ENCODE peak calls at places on chromosomes 6 and 20, in eight cellular contexts. One of them, this sample, is unnamed.

GRCh38 chr6:151359486-151359885 is 31.9 kb downstream of the ZBTB2 start:
- DNase-seq in upper lobe of right lung: no peak
- DNase-seq in activated T-cell treated with anti-CD3 and anti-CD28 coated beads, Interleukin-2, amount 50 U/mL, for 72 hours: no peak
- DNase-seq in dermis microvascular lymphatic vessel endothelial cell: no peak
- DNase-seq in sciatic nerve: no peak
- DNase-seq in neural crest cell: no peak
- DNase-seq in SK-MEL-5: peak
- DNase-seq in KBM-7: no peak
- DNase-seq in this sample: no peak

GRCh38 chr6:158474961-158475343 is 84.9 kb upstream of the TMEM181 start:
- DNase-seq in upper lobe of right lung: no peak
- DNase-seq in activated T-cell treated with anti-CD3 and anti-CD28 coated beads, Interleukin-2, amount 50 U/mL, for 72 hours: no peak
- DNase-seq in dermis microvascular lymphatic vessel endothelial cell: no peak
- DNase-seq in sciatic nerve: no peak
- DNase-seq in neural crest cell: no peak
- DNase-seq in SK-MEL-5: no peak
- DNase-seq in KBM-7: no peak
- DNase-seq in this sample: no peak

GRCh38 chr6:79712616-79713015 is 81.5 kb downstream of the SH3BGRL2 start:
- DNase-seq in upper lobe of right lung: no peak
- DNase-seq in activated T-cell treated with anti-CD3 and anti-CD28 coated beads, Interleukin-2, amount 50 U/mL, for 72 hours: no peak
- DNase-seq in dermis microvascular lymphatic vessel endothelial cell: no peak
- DNase-seq in sciatic nerve: no peak
- DNase-seq in neural crest cell: no peak
- DNase-seq in SK-MEL-5: no peak
- DNase-seq in KBM-7: no peak
- DNase-seq in this sample: no peak

GRCh38 chr6:127206531-127207065 is 60.1 kb upstream of the RNF146 start:
- DNase-seq in upper lobe of right lung: no peak
- DNase-seq in activated T-cell treated with anti-CD3 and anti-CD28 coated beads, Interleukin-2, amount 50 U/mL, for 72 hours: no peak
- DNase-seq in dermis microvascular lymphatic vessel endothelial cell: no peak
- DNase-seq in sciatic nerve: no peak
- DNase-seq in neural crest cell: no peak
- DNase-seq in SK-MEL-5: no peak
- DNase-seq in KBM-7: no peak
- DNase-seq in this sample: no peak

GRCh38 chr6:12958052-12958706 is 241.6 kb downstream of the PHACTR1 start:
- DNase-seq in upper lobe of right lung: no peak
- DNase-seq in activated T-cell treated with anti-CD3 and anti-CD28 coated beads, Interleukin-2, amount 50 U/mL, for 72 hours: no peak
- DNase-seq in dermis microvascular lymphatic vessel endothelial cell: no peak
- DNase-seq in sciatic nerve: no peak
- DNase-seq in neural crest cell: no peak
- DNase-seq in SK-MEL-5: no peak
- DNase-seq in KBM-7: peak
- DNase-seq in this sample: no peak

GRCh38 chr20:62884556-62884955 is 22.9 kb upstream of the TCFL5 start:
- DNase-seq in upper lobe of right lung: no peak
- DNase-seq in activated T-cell treated with anti-CD3 and anti-CD28 coated beads, Interleukin-2, amount 50 U/mL, for 72 hours: no peak
- DNase-seq in dermis microvascular lymphatic vessel endothelial cell: no peak
- DNase-seq in sciatic nerve: no peak
- DNase-seq in neural crest cell: no peak
- DNase-seq in SK-MEL-5: no peak
- DNase-seq in KBM-7: no peak
- DNase-seq in this sample: no peak

GRCh38 chr6:138099832-138100231 is 7.4 kb downstream of the PERP start:
- DNase-seq in upper lobe of right lung: no peak
- DNase-seq in activated T-cell treated with anti-CD3 and anti-CD28 coated beads, Interleukin-2, amount 50 U/mL, for 72 hours: no peak
- DNase-seq in dermis microvascular lymphatic vessel endothelial cell: no peak
- DNase-seq in sciatic nerve: no peak
- DNase-seq in neural crest cell: no peak
- DNase-seq in SK-MEL-5: no peak
- DNase-seq in KBM-7: no peak
- DNase-seq in this sample: no peak

GRCh38 chr20:43190332-43190953 is 737 bp upstream of the PTPRT start:
- DNase-seq in upper lobe of right lung: no peak
- DNase-seq in activated T-cell treated with anti-CD3 and anti-CD28 coated beads, Interleukin-2, amount 50 U/mL, for 72 hours: no peak
- DNase-seq in dermis microvascular lymphatic vessel endothelial cell: no peak
- DNase-seq in sciatic nerve: no peak
- DNase-seq in neural crest cell: no peak
- DNase-seq in SK-MEL-5: no peak
- DNase-seq in KBM-7: no peak
- DNase-seq in this sample: no peak

GRCh38 chr6:23154159-23154558 is 584.8 kb downstream of the HDGFL1 start:
- DNase-seq in upper lobe of right lung: no peak
- DNase-seq in activated T-cell treated with anti-CD3 and anti-CD28 coated beads, Interleukin-2, amount 50 U/mL, for 72 hours: no peak
- DNase-seq in dermis microvascular lymphatic vessel endothelial cell: no peak
- DNase-seq in sciatic nerve: no peak
- DNase-seq in neural crest cell: no peak
- DNase-seq in SK-MEL-5: no peak
- DNase-seq in KBM-7: no peak
- DNase-seq in this sample: no peak

GRCh38 chr6:108945686-108946158 is 97.5 kb downstream of the ARMC2 start:
- DNase-seq in upper lobe of right lung: peak
- DNase-seq in activated T-cell treated with anti-CD3 and anti-CD28 coated beads, Interleukin-2, amount 50 U/mL, for 72 hours: no peak
- DNase-seq in dermis microvascular lymphatic vessel endothelial cell: no peak
- DNase-seq in sciatic nerve: peak
- DNase-seq in neural crest cell: no peak
- DNase-seq in SK-MEL-5: no peak
- DNase-seq in KBM-7: no peak
- DNase-seq in this sample: no peak

GRCh38 chr20:36861875-36862801 is 13.8 kb upstream of the TLDC2 start:
- DNase-seq in upper lobe of right lung: peak
- DNase-seq in activated T-cell treated with anti-CD3 and anti-CD28 coated beads, Interleukin-2, amount 50 U/mL, for 72 hours: no peak
- DNase-seq in dermis microvascular lymphatic vessel endothelial cell: peak
- DNase-seq in sciatic nerve: peak
- DNase-seq in neural crest cell: no peak
- DNase-seq in SK-MEL-5: peak
- DNase-seq in KBM-7: peak
- DNase-seq in this sample: no peak

GRCh38 chr6:80642452-80642851 is 536.0 kb downstream of the BCKDHB start:
- DNase-seq in upper lobe of right lung: no peak
- DNase-seq in activated T-cell treated with anti-CD3 and anti-CD28 coated beads, Interleukin-2, amount 50 U/mL, for 72 hours: no peak
- DNase-seq in dermis microvascular lymphatic vessel endothelial cell: no peak
- DNase-seq in sciatic nerve: no peak
- DNase-seq in neural crest cell: no peak
- DNase-seq in SK-MEL-5: no peak
- DNase-seq in KBM-7: no peak
- DNase-seq in this sample: no peak

GRCh38 chr20:62704341-62704948 is 4.2 kb upstream of the NTSR1 start:
- DNase-seq in upper lobe of right lung: peak
- DNase-seq in activated T-cell treated with anti-CD3 and anti-CD28 coated beads, Interleukin-2, amount 50 U/mL, for 72 hours: no peak
- DNase-seq in dermis microvascular lymphatic vessel endothelial cell: peak
- DNase-seq in sciatic nerve: peak
- DNase-seq in neural crest cell: no peak
- DNase-seq in SK-MEL-5: peak
- DNase-seq in KBM-7: peak
- DNase-seq in this sample: no peak

GRCh38 chr20:21511485-21511849 is 2.4 kb downstream of the NKX2-2 start:
- DNase-seq in upper lobe of right lung: no peak
- DNase-seq in activated T-cell treated with anti-CD3 and anti-CD28 coated beads, Interleukin-2, amount 50 U/mL, for 72 hours: no peak
- DNase-seq in dermis microvascular lymphatic vessel endothelial cell: no peak
- DNase-seq in sciatic nerve: no peak
- DNase-seq in neural crest cell: no peak
- DNase-seq in SK-MEL-5: no peak
- DNase-seq in KBM-7: no peak
- DNase-seq in this sample: no peak

GRCh38 chr6:161374971-161375873 is 101.4 kb upstream of the AGPAT4 start:
- DNase-seq in upper lobe of right lung: peak
- DNase-seq in activated T-cell treated with anti-CD3 and anti-CD28 coated beads, Interleukin-2, amount 50 U/mL, for 72 hours: no peak
- DNase-seq in dermis microvascular lymphatic vessel endothelial cell: no peak
- DNase-seq in sciatic nerve: peak
- DNase-seq in neural crest cell: no peak
- DNase-seq in SK-MEL-5: peak
- DNase-seq in KBM-7: peak
- DNase-seq in this sample: no peak